ENCODE peak calls at places on chromosome 2, in six cellular contexts. M, U, O, Q, J and N are unnamed samples.

GRCh38 chr2:111118455-111119003 is 2.2 kb upstream of the BCL2L11 start:
- DNase-seq in Q (no peak), U (no peak), M (no peak), J (peak), O (no peak), N (peak)

GRCh38 chr2:187435756-187436155 is 12.3 kb downstream of the CALCRL start:
- DNase-seq in M (no peak), Q (no peak), J (no peak), O (no peak), U (no peak), N (no peak)

GRCh38 chr2:122009546-122009945 is 254.1 kb downstream of the TSN start:
- DNase-seq in U (no peak), J (no peak), Q (no peak), O (no peak), M (no peak), N (no peak)

GRCh38 chr2:27849558-27849957 is 40.6 kb downstream of the RBKS start:
- DNase-seq in U (no peak), M (no peak), O (peak), J (no peak), Q (no peak), N (no peak)

GRCh38 chr2:222391866-222392265 is 32.5 kb upstream of the SGPP2 start:
- DNase-seq in M (no peak), O (no peak), U (no peak), J (no peak), Q (no peak), N (no peak)

GRCh38 chr2:240236217-240237111 is 96.0 kb upstream of the OTOS start:
- DNase-seq in Q (peak), U (peak), M (no peak), J (no peak), O (no peak), N (peak)

GRCh38 chr2:60806988-60807681 is 51.1 kb downstream of the PAPOLG start:
- DNase-seq in M (no peak), Q (peak), U (no peak), O (peak), J (no peak), N (no peak)

GRCh38 chr2:105935048-105935447 is 190.3 kb downstream of the NCK2 start:
- DNase-seq in U (no peak), M (no peak), O (no peak), Q (no peak), J (no peak), N (no peak)

GRCh38 chr2:62112192-62112591 is 83.7 kb upstream of the B3GNT2 start:
- DNase-seq in J (peak), U (no peak), M (no peak), Q (no peak), O (no peak), N (no peak)

GRCh38 chr2:63786506-63786905 is 55.2 kb upstream of the UGP2 start:
- DNase-seq in M (no peak), U (no peak), Q (no peak), J (no peak), O (no peak), N (no peak)

GRCh38 chr2:20081841-20082240 is 30.4 kb upstream of the LAPTM4A start:
- DNase-seq in O (no peak), M (no peak), J (no peak), U (no peak), Q (no peak), N (no peak)

GRCh38 chr2:107361951-107362350 is 464.7 kb upstream of the RGPD4 start:
- DNase-seq in Q (no peak), J (no peak), U (no peak), M (no peak), O (no peak), N (no peak)

GRCh38 chr2:241652722-241653121 is 15.2 kb downstream of the ATG4B start:
- DNase-seq in J (no peak), M (no peak), Q (no peak), U (no peak), O (no peak), N (no peak)

GRCh38 chr2:147711031-147711430 is 133.8 kb upstream of the ACVR2A start:
- DNase-seq in M (no peak), Q (no peak), U (no peak), J (no peak), O (peak), N (no peak)

GRCh38 chr2:72925328-72925943 is 8.1 kb downstream of the EMX1 start:
- DNase-seq in U (peak), Q (no peak), O (no peak), M (no peak), J (no peak), N (no peak)

GRCh38 chr2:223104336-223104735 is 52.3 kb downstream of the KCNE4 start:
- DNase-seq in U (no peak), Q (no peak), J (no peak), M (no peak), O (no peak), N (no peak)

GRCh38 chr2:229572434-229573338 is 141.7 kb downstream of the DNER start:
- DNase-seq in O (no peak), M (no peak), J (no peak), U (no peak), Q (no peak), N (no peak)

GRCh38 chr2:240906141-240906910 is at the start of gene CROCC2:
- DNase-seq in U (no peak), O (no peak), J (no peak), M (no peak), Q (no peak), N (no peak)

GRCh38 chr2:36485521-36485920 is 112.4 kb downstream of the FEZ2 start:
- DNase-seq in M (peak), U (no peak), Q (no peak), O (peak), J (peak), N (no peak)

GRCh38 chr2:64950226-64951160 is 38.7 kb upstream of the SLC1A4 start:
- DNase-seq in Q (no peak), M (peak), O (peak), J (no peak), U (no peak), N (no peak)

GRCh38 chr2:65177754-65178442 is 48.0 kb upstream of the RAB1A start:
- DNase-seq in U (no peak), O (no peak), Q (no peak), M (no peak), J (no peak), N (no peak)

GRCh38 chr2:233056961-233057605 is 3.1 kb upstream of the INPP5D start:
- DNase-seq in U (no peak), J (no peak), O (no peak), M (no peak), Q (peak), N (no peak)

GRCh38 chr2:119487434-119488244 is 36.6 kb downstream of the SCTR start:
- DNase-seq in O (no peak), U (peak), M (peak), J (no peak), Q (no peak), N (no peak)

GRCh38 chr2:239386001-239386670 is 14.7 kb downstream of the HDAC4 start:
- DNase-seq in O (no peak), J (no peak), Q (no peak), U (no peak), M (no peak), N (no peak)

GRCh38 chr2:133953524-133953923 is 300.3 kb upstream of the MGAT5 start:
- DNase-seq in Q (no peak), M (no peak), O (no peak), U (no peak), J (no peak), N (no peak)

GRCh38 chr2:240468300-240469238 is 33.1 kb downstream of the GPC1 start:
- DNase-seq in M (no peak), J (no peak), O (no peak), U (no peak), Q (peak), N (peak)

GRCh38 chr2:23283-23682 is 23.0 kb downstream of the FAM110C start:
- DNase-seq in O (no peak), J (no peak), U (no peak), Q (no peak), M (no peak), N (no peak)

GRCh38 chr2:3362686-3363085 is 14.9 kb downstream of the EIPR1 start:
- DNase-seq in U (no peak), O (no peak), M (no peak), Q (no peak), J (no peak), N (no peak)

GRCh38 chr2:178069551-178069950 is 3.0 kb downstream of the PDE11A start:
- DNase-seq in U (no peak), J (no peak), M (peak), O (no peak), Q (no peak), N (no peak)

GRCh38 chr2:237301595-237301994 is 112.4 kb downstream of the COL6A3 start:
- DNase-seq in U (no peak), M (no peak), O (no peak), Q (no peak), J (no peak), N (no peak)

GRCh38 chr2:223765221-223765775 is 72.1 kb downstream of the AP1S3 start:
- DNase-seq in O (no peak), J (peak), Q (no peak), U (no peak), M (no peak), N (no peak)

GRCh38 chr2:8162602-8163001 is 519.3 kb upstream of the ID2 start:
- DNase-seq in M (no peak), U (no peak), J (no peak), Q (no peak), O (no peak), N (no peak)

GRCh38 chr2:197265931-197266330 is 44.6 kb downstream of the ANKRD44 start:
- DNase-seq in O (no peak), Q (no peak), J (no peak), M (no peak), U (no peak), N (no peak)

GRCh38 chr2:126913329-126913728 is 14.6 kb downstream of the TEX51 start:
- DNase-seq in J (no peak), Q (no peak), O (no peak), M (no peak), U (no peak), N (peak)

GRCh38 chr2:75605770-75606535 is 40.6 kb upstream of the MRPL19 start:
- DNase-seq in O (peak), J (peak), Q (no peak), M (peak), U (peak), N (no peak)

GRCh38 chr2:160956243-160956802 is 203.9 kb upstream of the TANK start:
- DNase-seq in U (no peak), Q (peak), M (no peak), O (no peak), J (no peak), N (no peak)

GRCh38 chr2:160952462-160952861 is 207.8 kb upstream of the TANK start:
- DNase-seq in O (peak), Q (peak), J (peak), M (no peak), U (no peak), N (peak)
- H3K4me3 ChIP-seq in O (peak), Q (no peak), J (no peak), M (no peak), U (no peak), N (peak)

DNA sequence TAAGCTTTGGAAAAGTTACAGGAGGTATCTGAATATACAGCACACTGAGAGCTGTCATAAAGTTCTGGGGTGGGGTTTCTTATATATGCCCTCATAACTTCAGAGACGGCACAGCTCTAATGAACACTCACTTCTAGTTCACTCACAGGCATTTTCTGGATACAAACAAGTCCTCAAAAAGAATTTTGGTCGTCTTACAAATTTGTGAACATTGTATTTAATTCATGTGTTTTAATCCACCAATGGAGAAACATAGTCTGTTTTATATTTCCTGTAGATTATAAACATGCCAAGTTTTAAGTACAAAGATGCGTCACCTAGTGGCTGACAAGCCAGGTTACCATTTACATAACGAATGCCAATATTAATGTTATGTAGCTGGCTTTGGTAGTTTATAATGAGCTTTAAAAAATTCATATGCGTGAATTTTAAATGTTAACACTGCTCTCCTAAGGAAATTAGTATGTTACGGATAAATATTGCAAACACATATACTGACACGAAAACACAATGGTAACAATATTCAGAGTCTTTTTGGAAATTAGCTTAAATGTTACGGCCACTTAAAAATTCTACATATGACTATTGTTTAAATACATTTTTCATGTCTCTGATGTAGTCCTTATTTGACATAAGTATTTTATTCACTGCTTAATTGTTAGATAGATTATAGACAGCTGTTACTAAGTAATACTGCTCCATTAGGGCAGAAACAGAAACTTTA is 2.5 kb downstream of the COL3A1 start:
- DNase-seq in M (no peak), Q (no peak), O (peak), U (no peak), J (peak), N (no peak)
- TF ChIP-seq CTCF in M (no peak), Q (peak), O (peak), U (peak), J (peak), N (peak)

GRCh38 chr2:209600257-209601180 is 171.1 kb upstream of the UNC80 start:
- DNase-seq in Q (no peak), J (no peak), O (no peak), U (no peak), M (no peak), N (no peak)
- TF ChIP-seq POLR2A in Q (no peak), J (no peak), O (no peak), U (no peak), M (no peak), N (no peak)

GRCh38 chr2:173654896-173655265 is 300.2 kb downstream of the CDCA7 start:
- DNase-seq in M (no peak), U (no peak), J (no peak), Q (no peak), O (no peak), N (no peak)
- H3K4me3 ChIP-seq in M (no peak), U (no peak), J (no peak), Q (no peak), O (no peak), N (no peak)

GRCh38 chr2:208671312-208671711 is 264.7 kb downstream of the PTH2R start:
- DNase-seq in U (no peak), J (no peak), O (no peak), M (no peak), Q (no peak), N (no peak)
- TF ChIP-seq CTCF in U (no peak), J (no peak), O (no peak), M (no peak), Q (no peak), N (no peak)

GRCh38 chr2:24045511-24046508 is 1.4 kb downstream of the WDCP start:
- DNase-seq in O (no peak), U (no peak), Q (no peak), J (no peak), M (no peak), N (no peak)

GRCh38 chr2:24047703-24048033 is 477 bp upstream of the WDCP start:
- DNase-seq in Q (no peak), M (no peak), O (no peak), J (no peak), U (no peak), N (no peak)

GRCh38 chr2:24046599-24046929 is 627 bp downstream of the WDCP start:
- DNase-seq in J (peak), U (no peak), Q (no peak), O (no peak), M (no peak), N (no peak)

GRCh38 chr2:24048662-24049484 is 668 bp upstream of the FKBP1B start:
- DNase-seq in M (no peak), O (no peak), U (no peak), Q (no peak), J (no peak), N (peak)

DNA sequence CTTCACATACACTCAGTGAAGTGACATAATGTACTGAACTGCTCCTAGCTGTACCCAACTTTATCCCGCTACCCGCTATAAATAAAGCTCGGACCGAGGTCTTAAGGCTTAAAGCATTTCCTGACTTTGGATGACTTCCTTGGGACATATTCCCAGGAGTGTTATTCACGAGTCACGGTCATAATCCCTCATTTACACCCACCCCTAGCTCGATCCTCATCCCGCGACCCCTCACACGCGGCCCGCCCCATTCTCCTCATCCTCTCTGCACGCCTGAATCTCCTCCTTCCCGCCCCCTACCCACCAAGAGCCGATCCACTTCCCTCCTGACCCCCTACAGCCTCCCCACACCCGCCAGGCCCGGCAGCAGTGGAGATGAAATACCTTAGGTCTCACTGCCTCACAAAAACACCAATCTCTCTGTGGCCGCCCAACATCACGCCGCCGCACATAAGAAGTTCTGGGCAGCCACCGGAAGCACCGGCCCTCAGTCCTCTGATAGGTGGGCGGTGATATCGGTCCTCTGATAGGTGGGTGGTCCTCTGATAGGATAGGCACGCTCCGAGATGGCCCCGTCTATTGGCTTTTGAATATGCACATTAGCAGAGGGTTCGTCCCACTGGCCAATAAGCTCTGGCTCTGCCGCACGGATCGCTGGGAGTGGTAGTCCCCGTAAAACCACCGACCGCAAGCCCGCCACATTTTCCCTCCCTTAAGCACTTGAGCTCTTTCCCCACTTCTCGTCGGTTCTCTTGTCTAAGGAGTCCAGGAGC is at the start of gene WDCP:
- DNase-seq in O (peak), U (peak), Q (peak), J (peak), M (peak), N (peak)
- TF ChIP-seq POLR2A in O (peak), U (no peak), Q (no peak), J (peak), M (peak), N (peak)

GRCh38 chr2:215808996-215809395 is 204.4 kb downstream of the MREG start:
- DNase-seq in U (no peak), J (no peak), M (no peak), Q (no peak), O (no peak), N (no peak)
- H3K4me3 ChIP-seq in U (no peak), J (no peak), M (peak), Q (no peak), O (no peak), N (no peak)

GRCh38 chr2:26709323-26710110 is 17.0 kb downstream of the KCNK3 start:
- DNase-seq in M (no peak), Q (no peak), O (no peak), J (no peak), U (no peak), N (no peak)
- TF ChIP-seq CTCF in M (no peak), Q (no peak), O (no peak), J (no peak), U (no peak), N (no peak)